ENCODE peak calls at places on chromosome 15, in eight cellular contexts. F, C, K, D, M, H, X and O are unnamed samples. For H3K4me1, the result is how much of the 10 kb centered on the place peaks cover.

GRCh38 chr15:25568751-25569150 is 129.9 kb upstream of the UBE3A start:
- DNase-seq in X (no peak), H (no peak), M (no peak), C (no peak), F (no peak), K (no peak), D (no peak), O (no peak)

GRCh38 chr15:98983333-98983732 is 24.3 kb downstream of the PGPEP1L start:
- DNase-seq in X (no peak), M (peak), D (peak), F (no peak), K (no peak), C (no peak), H (no peak), O (peak)

GRCh38 chr15:83769411-83769960 is 115.6 kb downstream of the ADAMTSL3 start:
- DNase-seq in M (no peak), C (no peak), H (no peak), F (no peak), K (no peak), X (no peak), D (no peak), O (no peak)

GRCh38 chr15:68315035-68315434 is 37.5 kb downstream of the FEM1B start:
- DNase-seq in H (no peak), C (no peak), F (no peak), M (no peak), K (no peak), D (no peak), X (peak), O (no peak)

GRCh38 chr15:87597346-87598052 is 659.0 kb downstream of the NTRK3 start:
- DNase-seq in K (no peak), F (no peak), D (no peak), H (no peak), C (no peak), M (no peak), X (no peak), O (no peak)

GRCh38 chr15:50162988-50163718 is 18.8 kb upstream of the SLC27A2 start:
- DNase-seq in K (no peak), F (no peak), X (no peak), C (no peak), H (peak), M (no peak), D (no peak), O (no peak)

GRCh38 chr15:52559583-52559982 is 9.2 kb downstream of the ARPP19 start:
- DNase-seq in F (no peak), C (no peak), K (no peak), M (no peak), H (no peak), D (no peak), X (no peak), O (no peak)

GRCh38 chr15:64597469-64597806 is 137.1 kb downstream of the ZNF609 start:
- DNase-seq in F (no peak), D (no peak), M (no peak), H (no peak), C (no peak), X (no peak), K (no peak), O (no peak)

GRCh38 chr15:48664436-48664835 is 18.9 kb upstream of the FBN1 start:
- DNase-seq in X (no peak), C (no peak), M (no peak), F (no peak), K (no peak), D (no peak), H (no peak), O (no peak)

GRCh38 chr15:31031471-31032064 is 40.1 kb upstream of the MTMR10 start:
- DNase-seq in C (no peak), H (no peak), F (no peak), D (no peak), K (no peak), X (no peak), M (peak), O (no peak)

GRCh38 chr15:85755471-85755870 is 39.3 kb downstream of the KLHL25 start:
- DNase-seq in H (no peak), K (no peak), F (peak), C (no peak), D (no peak), M (no peak), X (no peak), O (no peak)

GRCh38 chr15:20353966-20354883 is 187.4 kb downstream of the GOLGA6L6 start:
- DNase-seq in H (no peak), F (peak), X (no peak), C (no peak), D (no peak), K (peak), M (no peak), O (peak)

GRCh38 chr15:36591534-36592411 is 12.3 kb downstream of the CDIN1 start:
- DNase-seq in C (no peak), H (no peak), M (no peak), F (no peak), D (no peak), K (no peak), X (no peak), O (no peak)

GRCh38 chr15:64990168-64990470 is 405 bp upstream of the SPG21 start:
- DNase-seq in D (no peak), M (no peak), X (no peak), K (no peak), F (no peak), H (peak), C (no peak), O (no peak)

GRCh38 chr15:73732911-73733310 is 20.2 kb downstream of the INSYN1 start:
- DNase-seq in K (no peak), M (no peak), D (no peak), C (no peak), X (no peak), F (no peak), H (no peak), O (no peak)

GRCh38 chr15:60469893-60470641 is 8.9 kb downstream of the ICE2 start:
- DNase-seq in D (no peak), M (peak), F (no peak), H (no peak), C (no peak), K (no peak), X (no peak), O (no peak)

GRCh38 chr15:32107477-32108080 is 77.3 kb downstream of the CHRNA7 start:
- DNase-seq in C (no peak), X (no peak), M (no peak), F (no peak), H (no peak), D (no peak), K (no peak), O (peak)

GRCh38 chr15:25838871-25839195 is 24.3 kb downstream of the ATP10A start:
- DNase-seq in H (no peak), X (no peak), M (no peak), D (no peak), C (no peak), F (no peak), K (no peak), O (no peak)

GRCh38 chr15:56824174-56824573 is 90.9 kb upstream of the ZNF280D start:
- DNase-seq in D (no peak), K (no peak), X (no peak), H (no peak), M (no peak), F (no peak), C (no peak), O (no peak)

GRCh38 chr15:37028609-37029287 is 71.6 kb downstream of the MEIS2 start:
- DNase-seq in K (no peak), F (no peak), M (peak), X (no peak), D (no peak), C (no peak), H (no peak), O (no peak)

GRCh38 chr15:92637621-92638020 is 18.0 kb downstream of the FAM174B start:
- DNase-seq in D (no peak), M (no peak), K (peak), X (peak), H (no peak), F (peak), C (no peak), O (no peak)

GRCh38 chr15:55774113-55774970 is 31.4 kb upstream of the PRTG start:
- DNase-seq in D (no peak), K (no peak), F (no peak), C (no peak), H (peak), M (peak), X (no peak), O (no peak)

GRCh38 chr15:40259021-40259420 is 20.2 kb downstream of the PAK6 start:
- DNase-seq in X (no peak), C (no peak), M (no peak), F (no peak), H (no peak), K (no peak), D (no peak), O (no peak)

GRCh38 chr15:53328341-53328740 is 431.1 kb downstream of the WDR72 start:
- DNase-seq in X (no peak), D (no peak), C (no peak), M (no peak), H (no peak), F (no peak), K (no peak), O (peak)

GRCh38 chr15:94293411-94294402 is 62.3 kb downstream of the MCTP2 start:
- DNase-seq in M (no peak), K (no peak), D (no peak), X (no peak), C (no peak), F (no peak), H (no peak), O (no peak)
- TF ChIP-seq POLR2AphosphoS5 in M (no peak), K (no peak), D (no peak), X (no peak), C (no peak), F (no peak), H (no peak), O (no peak)

GRCh38 chr15:81018197-81018596 is 17.5 kb downstream of the TLNRD1 start:
- DNase-seq in F (no peak), M (no peak), C (no peak), D (no peak), X (no peak), H (no peak), K (no peak), O (no peak)
- H3K4me1 ChIP-seq in F (under half), M (under half), C (under half), D (under half), X (under half), H (under half), K (under half), O (under half)

GRCh38 chr15:90882781-90883525 is 1.4 kb upstream of the FES start:
- DNase-seq in H (no peak), M (no peak), X (no peak), C (no peak), D (no peak), F (peak), K (no peak), O (no peak)
- H3K4me3 ChIP-seq in H (no peak), M (no peak), X (no peak), C (no peak), D (no peak), F (no peak), K (no peak), O (no peak)

DNA sequence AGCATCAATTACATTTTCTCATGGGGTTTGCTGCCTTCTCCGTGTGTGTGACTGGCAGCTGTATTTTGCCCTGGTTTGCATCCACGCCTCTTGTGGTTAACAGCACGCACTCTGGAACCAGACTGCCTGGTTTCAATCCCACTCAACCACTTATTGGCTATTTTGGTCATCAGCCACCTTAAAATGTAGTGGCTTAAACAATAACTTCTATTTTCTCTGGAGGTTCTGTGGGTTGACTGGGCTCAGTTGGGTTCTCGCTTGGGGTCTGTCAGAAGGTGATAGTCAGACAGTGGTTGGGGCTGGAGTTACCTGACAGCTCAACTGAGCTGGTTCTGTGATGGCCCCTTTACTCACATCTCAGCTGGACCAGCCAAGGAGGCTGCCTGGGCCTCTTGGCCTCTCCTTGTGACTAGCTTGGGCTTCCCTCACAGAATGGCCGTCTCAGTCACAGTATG is 36.8 kb downstream of the EHD4 start:
- DNase-seq in K (no peak), M (no peak), C (no peak), H (no peak), F (no peak), D (no peak), X (no peak), O (no peak)
- TF ChIP-seq POLR2AphosphoS5 in K (no peak), M (no peak), C (no peak), H (no peak), F (no peak), D (no peak), X (no peak), O (no peak)

GRCh38 chr15:75662823-75663519 is 15.3 kb downstream of the SNX33 start:
- DNase-seq in F (no peak), D (no peak), K (no peak), X (no peak), M (no peak), H (no peak), C (no peak), O (no peak)

GRCh38 chr15:75661779-75662140 is 14.0 kb downstream of the SNX33 start:
- DNase-seq in D (no peak), F (no peak), X (no peak), C (no peak), K (no peak), M (no peak), H (no peak), O (no peak)

GRCh38 chr15:75661041-75661778 is 13.5 kb downstream of the SNX33 start:
- DNase-seq in X (peak), M (peak), F (peak), K (peak), H (no peak), D (peak), C (peak), O (peak)

GRCh38 chr15:75666823-75667501 is 19.2 kb downstream of the SNX33 start:
- DNase-seq in F (peak), H (peak), K (no peak), X (peak), C (no peak), D (peak), M (peak), O (no peak)

DNA sequence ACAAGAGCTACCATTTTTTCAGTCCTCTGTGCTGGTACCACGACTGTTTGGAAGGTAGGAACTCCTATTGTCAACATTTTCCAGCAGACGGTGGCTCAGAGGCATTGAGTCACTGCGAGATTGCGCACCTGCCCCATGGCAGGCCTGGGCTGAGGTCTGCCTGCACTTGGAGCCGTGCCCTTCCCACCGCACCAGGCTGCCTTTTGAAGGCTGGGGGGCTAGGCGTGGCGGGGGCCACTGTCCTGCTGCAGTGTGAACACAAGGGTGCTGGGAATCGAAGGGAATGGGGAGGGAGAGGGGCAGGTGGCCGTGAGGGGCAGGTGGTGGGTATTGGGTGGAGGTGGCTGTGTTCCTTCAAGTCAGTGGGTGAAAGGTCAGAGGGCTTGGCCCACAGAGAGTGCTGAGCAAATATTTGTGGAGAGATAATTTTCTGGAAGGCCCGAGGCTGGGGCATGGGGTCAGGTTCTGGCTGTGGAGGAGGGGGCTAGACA is 16.3 kb downstream of the SNX33 start:
- DNase-seq in M (no peak), H (no peak), C (no peak), K (no peak), D (no peak), X (no peak), F (no peak), O (no peak)
- H3K4me1 ChIP-seq in M (under half), H (half or more), C (under half), K (half or more), D (half or more), X (under half), F (under half), O (half or more)

DNA sequence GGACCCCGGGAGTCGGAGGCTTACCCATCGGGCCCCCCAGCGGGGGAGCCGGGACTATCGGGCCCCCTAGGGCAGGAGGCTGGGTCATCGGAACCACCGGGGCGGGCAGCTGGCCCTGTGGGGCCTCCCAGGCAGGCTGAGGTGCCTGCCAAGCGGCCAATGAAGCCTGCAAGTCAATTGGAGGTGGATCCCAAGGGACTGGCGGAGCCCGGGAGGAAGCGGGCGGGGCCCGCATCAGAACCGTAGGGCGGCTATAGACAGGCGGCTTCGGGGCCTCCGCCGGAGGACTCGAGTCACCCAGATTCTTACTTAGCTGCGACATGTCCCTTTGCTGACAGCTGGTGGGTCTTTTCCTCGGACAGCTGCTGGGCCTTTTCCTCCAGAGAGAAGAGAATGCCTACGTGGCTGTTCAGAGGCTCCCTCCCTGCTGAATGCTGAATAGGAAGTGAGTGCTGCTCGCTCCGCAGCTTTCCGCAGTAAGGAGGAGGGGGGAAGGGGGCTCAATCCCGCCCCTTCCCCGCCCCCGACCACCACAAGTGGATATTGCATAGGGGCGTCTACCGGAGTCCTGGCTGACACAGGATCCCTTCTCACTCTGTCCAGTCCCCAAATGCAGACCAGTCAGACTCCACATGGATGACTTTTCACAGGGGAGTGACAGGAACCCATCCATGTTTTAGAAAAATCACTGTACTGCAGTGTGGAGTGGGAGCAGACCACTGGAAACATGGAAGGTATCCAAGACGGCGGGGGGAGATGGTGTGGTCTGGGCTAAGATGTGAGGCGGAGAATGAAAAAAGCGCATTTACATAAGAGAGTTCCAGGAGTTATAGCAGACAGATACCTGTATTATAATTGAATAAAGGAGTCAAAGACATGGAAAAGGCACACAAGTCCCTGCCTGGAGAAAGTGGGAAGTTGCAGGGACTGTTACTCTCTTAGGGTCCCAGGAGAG is at the start of gene MAGEL2:
- DNase-seq in X (no peak), C (no peak), H (no peak), F (no peak), K (no peak), M (no peak), D (no peak), O (no peak)
- H3K4me3 ChIP-seq in X (peak), C (no peak), H (no peak), F (no peak), K (peak), M (no peak), D (peak), O (peak)

DNA sequence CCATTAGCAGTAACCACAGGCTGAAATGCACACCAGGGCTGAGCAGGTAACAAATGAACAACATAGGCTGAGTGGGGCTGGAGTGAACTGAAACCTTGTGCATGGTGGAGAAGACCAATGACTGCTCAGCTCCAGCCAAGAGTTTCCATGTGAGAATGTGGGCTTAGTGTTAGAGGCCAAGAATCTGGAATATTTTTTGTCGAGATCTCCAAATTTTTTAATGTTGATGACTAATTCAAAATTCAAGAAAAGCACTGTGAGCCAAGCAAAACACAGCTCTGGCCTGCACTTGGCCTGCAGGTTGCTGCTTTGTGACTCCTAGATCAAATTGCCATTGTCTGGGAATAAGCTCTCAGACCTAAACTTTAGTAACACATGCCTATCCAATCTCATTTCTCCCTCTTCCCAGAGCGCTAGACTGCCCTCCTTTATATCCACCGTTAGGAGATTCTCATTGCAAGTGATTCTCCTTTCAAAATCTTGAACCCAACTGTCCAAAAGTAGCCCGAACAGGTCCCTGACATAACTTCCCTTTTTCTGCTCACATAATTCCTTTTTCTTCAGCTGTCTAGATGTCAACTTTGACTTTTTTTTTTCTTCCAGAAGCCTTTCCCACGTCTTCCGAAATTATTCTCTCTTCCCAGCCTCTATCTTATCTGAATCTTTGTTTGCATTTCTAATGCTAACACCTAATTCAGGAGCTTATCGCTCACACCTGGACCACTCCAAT is 7.5 kb downstream of the SQOR start:
- DNase-seq in D (no peak), K (no peak), C (no peak), H (no peak), X (no peak), M (peak), F (no peak), O (no peak)
- TF ChIP-seq POLR2AphosphoS5 in D (no peak), K (no peak), C (no peak), H (no peak), X (no peak), M (peak), F (no peak), O (no peak)

GRCh38 chr15:101122806-101123205 is 129.0 kb downstream of the CHSY1 start:
- DNase-seq in F (peak), D (no peak), X (no peak), M (no peak), C (no peak), H (no peak), K (no peak), O (no peak)

GRCh38 chr15:101120961-101121360 is 130.9 kb downstream of the CHSY1 start:
- DNase-seq in C (no peak), X (no peak), M (no peak), F (peak), D (no peak), K (no peak), H (no peak), O (no peak)

GRCh38 chr15:101121511-101122090 is 130.2 kb downstream of the CHSY1 start:
- DNase-seq in H (no peak), M (peak), F (peak), X (peak), K (no peak), D (peak), C (peak), O (peak)

GRCh38 chr15:101123222-101123910 is 128.5 kb downstream of the CHSY1 start:
- DNase-seq in H (no peak), D (no peak), K (no peak), C (no peak), M (no peak), F (peak), X (no peak), O (no peak)

DNA sequence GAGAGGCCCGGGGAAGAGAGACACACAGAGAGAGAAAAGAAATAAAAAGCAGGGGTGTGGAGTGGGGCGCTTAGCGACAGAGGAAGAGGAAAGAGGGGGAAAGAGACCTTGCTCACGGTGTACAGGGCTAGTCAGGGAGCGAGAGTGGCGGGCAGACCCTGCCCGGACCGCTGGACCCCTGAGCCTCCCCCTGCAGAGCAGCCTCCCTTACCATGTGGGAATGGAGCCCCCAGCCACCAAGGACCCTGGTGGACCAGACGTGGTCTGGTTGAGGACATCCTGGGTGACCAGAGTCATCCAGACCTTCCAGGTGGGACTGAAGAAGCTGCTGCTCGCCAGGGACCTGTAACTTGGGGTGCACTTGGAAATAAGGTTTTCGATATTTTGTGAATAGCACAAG is 129.6 kb downstream of the CHSY1 start:
- DNase-seq in C (no peak), D (no peak), F (peak), M (no peak), X (no peak), K (no peak), H (no peak), O (no peak)
- H3K4me1 ChIP-seq in C (under half), D (under half), F (half or more), M (under half), X (under half), K (under half), H (under half), O (under half)